ENCODE peak calls at places on chromosomes 13 and 19, in nine cellular contexts. S is stimulated activated CD4-positive, alpha-beta T cell treated with anti-CD3 and anti-CD28 coated beads, Interleukin-1b, Interleukin-23, amount 100 ng/mL, for 24 hours; F is stimulated activated CD8-positive, alpha-beta memory T cell treated with anti-CD3 and anti-CD28 coated beads, Interleukin-2, amount 100 ng/mL, for 48 hours; D is suprapubic skin; B is HFF-Myc; C is NCI-H2081; L is progenitor cell of endocrine pancreas; G is AG09319; N is NCI-H774. O is an unnamed sample.

GRCh38 chr13:51313619-51314018 is 25.9 kb upstream of the SERPINE3 start:
- DNase-seq in C (no peak), B (no peak), D (no peak), S (no peak), L (no peak), F (no peak), G (no peak), N (no peak), O (no peak)

GRCh38 chr19:8466018-8466417 is 21.2 kb downstream of the HNRNPM start:
- DNase-seq in N (no peak), F (no peak), S (no peak), L (no peak), C (no peak), G (peak; percentile 31), B (no peak), D (no peak), O (no peak)

GRCh38 chr13:60654405-60654804 is 257.4 kb downstream of the TDRD3 start:
- DNase-seq in F (no peak), G (no peak), B (no peak), L (no peak), N (no peak), D (no peak), S (no peak), C (peak; percentile 4), O (no peak)

GRCh38 chr13:109836629-109837607 is 50.5 kb upstream of the IRS2 start:
- DNase-seq in D (no peak), F (no peak), N (peak; percentile 84), S (no peak), G (no peak), L (no peak), C (no peak), B (no peak), O (no peak)

GRCh38 chr19:29478578-29479565 is 46.9 kb upstream of the VSTM2B start:
- DNase-seq in C (no peak), F (peak; percentile 6), N (no peak), L (peak; percentile 51), B (no peak), G (no peak), D (peak; percentile 71), S (no peak), O (no peak)

GRCh38 chr13:41678842-41679241 is 221.5 kb downstream of the RGCC start:
- DNase-seq in L (no peak), C (no peak), D (no peak), F (no peak), N (no peak), G (no peak), B (no peak), S (no peak), O (no peak)

GRCh38 chr13:100454876-100455275 is 133.7 kb downstream of the GGACT start:
- DNase-seq in G (no peak), C (peak; percentile 14), D (no peak), S (no peak), L (no peak), N (no peak), B (peak; percentile 29), F (no peak), O (no peak)

GRCh38 chr19:12806242-12807131 is at the start of gene RNASEH2A:
- DNase-seq in S (peak; percentile 72), G (peak; percentile 69), D (peak; percentile 92), L (peak; percentile 75), N (peak; percentile 86), B (no peak), C (peak; percentile 93), F (peak; percentile 78), O (peak; percentile 75)

GRCh38 chr13:36192166-36192565 is 22.2 kb downstream of the SOHLH2 start:
- DNase-seq in L (no peak), S (no peak), G (no peak), B (no peak), D (no peak), N (no peak), F (no peak), C (peak; percentile 63), O (no peak)

GRCh38 chr19:33727331-33728028 is 69.2 kb upstream of the KCTD15 start:
- DNase-seq in G (no peak), C (no peak), F (no peak), D (no peak), B (no peak), S (no peak), N (no peak), L (no peak), O (no peak)

GRCh38 chr19:5621945-5622464 is 571 bp downstream of the SAFB2 start:
- DNase-seq in B (no peak), F (peak; percentile 6), S (no peak), D (no peak), N (no peak), C (no peak), G (no peak), L (no peak), O (no peak)

GRCh38 chr19:7983995-7984837 is 21.2 kb downstream of the ELAVL1 start:
- DNase-seq in D (no peak), L (no peak), C (no peak), G (no peak), S (no peak), N (no peak), B (no peak), F (no peak), O (no peak)

GRCh38 chr13:47908200-47908902 is 92.7 kb downstream of the SUCLA2 start:
- DNase-seq in L (no peak), G (no peak), C (no peak), B (no peak), N (no peak), F (no peak), D (no peak), S (no peak), O (no peak)

GRCh38 chr13:113393226-113393571 is 29.3 kb upstream of the GRTP1 start:
- DNase-seq in N (no peak), D (peak; percentile 64), G (no peak), L (no peak), B (no peak), C (no peak), S (no peak), F (no peak), O (no peak)

GRCh38 chr13:49625392-49626137 is 2.7 kb upstream of the ARL11 start:
- DNase-seq in B (no peak), C (no peak), N (no peak), D (no peak), S (no peak), G (no peak), F (no peak), L (no peak), O (no peak)

GRCh38 chr19:18995804-18996241 is 37.5 kb downstream of the SUGP2 start:
- DNase-seq in C (peak; percentile 25), N (peak; percentile 3), L (no peak), F (peak; percentile 10), B (peak; percentile 58), S (no peak), D (no peak), G (peak; percentile 66), O (no peak)

GRCh38 chr19:41426952-41427646 is at the start of gene B3GNT8:
- DNase-seq in L (peak; percentile 70), D (peak; percentile 92), F (peak; percentile 46), N (no peak), B (no peak), G (peak; percentile 25), C (no peak), S (no peak), O (no peak)

GRCh38 chr13:48268019-48268418 is 35.0 kb downstream of the ITM2B start:
- DNase-seq in S (no peak), F (no peak), N (no peak), L (no peak), G (no peak), C (no peak), D (no peak), B (no peak), O (no peak)

GRCh38 chr13:59677966-59678814 is 485.5 kb downstream of the DIAPH3 start:
- DNase-seq in L (no peak), D (no peak), B (peak; percentile 32), S (no peak), G (peak; percentile 22), N (no peak), F (no peak), C (peak; percentile 57), O (no peak)

GRCh38 chr13:44280461-44280860 is 93.2 kb upstream of the SERP2 start:
- DNase-seq in B (no peak), S (no peak), L (no peak), F (no peak), G (no peak), D (no peak), C (no peak), N (no peak), O (no peak)